ENCODE peak calls at places on chromosomes 11 and 22, in ten cellular contexts. G is esophagus squamous epithelium, Q is GM23338, H is IMR-90, I is fibroblast of the aortic adventitia, M is RWPE2, X is keratinocyte, F is fibroblast of lung, K is astrocyte of the cerebellum, P is heart left ventricle. O is an unnamed sample.

GRCh38 chr11:111808834-111809233 is 42.6 kb upstream of the PPP2R1B start:
- DNase-seq in G (no peak), Q (no peak), H (no peak), I (no peak), M (no peak), X (no peak), F (no peak), K (no peak), P (no peak), O (no peak)

GRCh38 chr11:15912291-15912690 is 444.1 kb downstream of the SOX6 start:
- DNase-seq in G (no peak), Q (no peak), H (no peak), I (no peak), M (no peak), X (no peak), F (no peak), K (no peak), P (no peak), O (no peak)

GRCh38 chr11:93515438-93515837 is 27.8 kb downstream of the SMCO4 start:
- DNase-seq in G (no peak), Q (peak), H (no peak), I (no peak), M (no peak), X (no peak), F (no peak), K (no peak), P (no peak), O (no peak)

GRCh38 chr11:60175860-60176275 is 7.0 kb downstream of the MS4A6A start:
- DNase-seq in G (no peak), Q (no peak), H (no peak), I (no peak), M (no peak), X (no peak), F (no peak), K (no peak), P (no peak), O (no peak)

GRCh38 chr11:116379185-116379828 is 393.5 kb downstream of the BUD13 start:
- DNase-seq in G (no peak), Q (peak), H (peak), I (peak), M (no peak), X (no peak), F (peak), K (peak), P (peak), O (peak)

GRCh38 chr22:23069502-23070357 is 589 bp upstream of the GNAZ start:
- DNase-seq in G (peak), Q (peak), H (peak), I (peak), M (peak), X (peak), F (peak), K (peak), P (peak), O (peak)

GRCh38 chr11:73521621-73522020 is 76.3 kb downstream of the FAM168A start:
- DNase-seq in G (no peak), Q (no peak), H (peak), I (peak), M (no peak), X (no peak), F (no peak), K (peak), P (no peak), O (peak)

GRCh38 chr11:131033151-131033651 is 116.9 kb upstream of the SNX19 start:
- DNase-seq in G (no peak), Q (peak), H (peak), I (peak), M (peak), X (peak), F (peak), K (peak), P (peak), O (peak)

GRCh38 chr11:59283311-59283710 is 70.6 kb upstream of the MPEG1 start:
- DNase-seq in G (no peak), Q (no peak), H (no peak), I (no peak), M (no peak), X (no peak), F (no peak), K (no peak), P (no peak), O (no peak)

GRCh38 chr11:30333405-30333804 is 10.5 kb downstream of the ARL14EP start:
- DNase-seq in G (no peak), Q (peak), H (no peak), I (peak), M (no peak), X (no peak), F (no peak), K (no peak), P (no peak), O (peak)
- TF ChIP-seq CTCF in G (peak), Q (peak), H (peak), I (peak), M (peak), X (peak), F (peak), K (peak), P (peak), O (peak)

GRCh38 chr22:50272103-50272782 is 2.1 kb upstream of the MAPK11 start:
- DNase-seq in G (no peak), Q (no peak), H (peak), I (no peak), M (no peak), X (no peak), F (no peak), K (no peak), P (no peak), O (peak)
- H3K4me3 ChIP-seq in G (peak), Q (peak), H (no peak), I (no peak), M (no peak), X (no peak), F (no peak), K (no peak), P (peak), O (no peak)

GRCh38 chr22:39149915-39150847 is 2.3 kb downstream of the CBX7 start:
- DNase-seq in G (no peak), Q (peak), H (no peak), I (no peak), M (no peak), X (no peak), F (no peak), K (no peak), P (no peak), O (no peak)
- TF ChIP-seq CTCF in G (no peak), Q (peak), H (no peak), I (no peak), M (no peak), X (no peak), F (no peak), K (no peak), P (no peak), O (no peak)

GRCh38 chr22:33056108-33056507 is 2.1 kb downstream of the SYN3 start:
- DNase-seq in G (no peak), Q (no peak), H (no peak), I (no peak), M (no peak), X (no peak), F (no peak), K (no peak), P (no peak), O (no peak)
- H3K4me3 ChIP-seq in G (no peak), Q (peak), H (no peak), I (no peak), M (no peak), X (no peak), F (no peak), K (no peak), P (no peak), O (no peak)

DNA sequence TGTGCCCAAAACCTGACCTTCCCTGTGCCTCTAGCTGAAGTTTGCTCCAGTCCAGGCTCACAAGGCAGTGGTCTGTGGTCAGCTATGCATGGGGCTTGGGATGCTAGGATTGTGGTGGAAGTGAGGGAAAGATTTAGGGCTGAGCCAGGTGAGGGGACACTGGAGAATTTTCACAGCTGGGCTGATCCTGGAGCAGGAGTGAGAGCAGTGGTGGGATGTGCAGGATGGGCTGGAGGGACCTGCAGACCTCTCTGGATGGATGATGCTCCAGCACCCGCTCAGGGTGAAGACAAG is 23.9 kb upstream of the KDM2A start:
- DNase-seq in G (no peak), Q (no peak), H (no peak), I (no peak), M (no peak), X (no peak), F (no peak), K (no peak), P (no peak), O (no peak)
- TF ChIP-seq CTCF in G (no peak), Q (no peak), H (no peak), I (no peak), M (peak), X (no peak), F (no peak), K (no peak), P (no peak), O (no peak)

GRCh38 chr22:22025320-22026156 is 43.0 kb upstream of the TOP3B start:
- DNase-seq in G (no peak), Q (no peak), H (no peak), I (no peak), M (no peak), X (no peak), F (no peak), K (no peak), P (no peak), O (no peak)
- H3K4me3 ChIP-seq in G (no peak), Q (no peak), H (no peak), I (no peak), M (no peak), X (no peak), F (no peak), K (no peak), P (no peak), O (no peak)

DNA sequence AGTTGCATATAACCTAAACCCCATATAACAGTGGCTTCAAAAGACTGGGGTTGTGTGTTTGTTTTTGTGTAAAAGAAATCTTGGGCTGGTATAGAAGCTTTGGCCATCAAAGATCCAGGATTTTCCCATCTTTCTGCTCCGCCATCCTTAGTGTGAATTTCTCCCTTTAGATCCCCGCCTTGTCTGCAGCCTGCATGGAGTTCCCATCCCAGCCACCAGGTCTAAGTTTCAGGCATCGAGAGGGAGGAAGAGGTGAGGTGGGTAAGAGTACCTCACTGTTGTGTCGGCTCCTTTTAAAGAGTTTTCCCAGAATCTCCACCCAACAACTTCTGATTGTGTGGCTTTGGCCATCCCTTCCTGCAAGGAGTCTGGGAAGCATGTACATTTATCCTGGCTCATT is 195.5 kb upstream of the SORL1-AS1 start:
- DNase-seq in G (no peak), Q (peak), H (no peak), I (no peak), M (no peak), X (no peak), F (no peak), K (no peak), P (no peak), O (no peak)
- TF ChIP-seq CTCF in G (no peak), Q (peak), H (no peak), I (no peak), M (no peak), X (no peak), F (no peak), K (peak), P (no peak), O (no peak)

O was measured in fibroblast of pulmonary artery.